ENCODE peak calls at places on chromosomes 7 and 10, in six cellular contexts. N is brain microvascular endothelial cell; G is CD8-positive, alpha-beta T cell; X is MM.1S; O is HTR-8/SVneo; M is Karpas-422. D is an unnamed sample.

GRCh38 chr7:33716581-33717477 is 188.5 kb upstream of the BMPER start:
- DNase-seq in N (peak; percentile 41), G (no peak), X (peak; percentile 63), O (peak; percentile 44), M (peak; percentile 63), D (no peak)

GRCh38 chr10:99457808-99458207 is 27.4 kb upstream of the GOT1 start:
- DNase-seq in N (peak; percentile 19), G (no peak), X (no peak), O (no peak), M (no peak), D (no peak)

GRCh38 chr10:101772017-101772894 is 3.7 kb downstream of the FGF8 start:
- DNase-seq in N (no peak), G (no peak), X (no peak), O (no peak), M (no peak), D (no peak)

GRCh38 chr10:35083242-35083641 is 6.9 kb downstream of the CUL2 start:
- DNase-seq in N (no peak), G (no peak), X (no peak), O (no peak), M (no peak), D (no peak)

GRCh38 chr7:138776156-138776833 is 21.5 kb upstream of the TMEM213 start:
- DNase-seq in N (no peak), G (no peak), X (no peak), O (no peak), M (no peak), D (no peak)

GRCh38 chr7:137697026-137697425 is 149.7 kb downstream of the DGKI start:
- DNase-seq in N (no peak), G (no peak), X (no peak), O (no peak), M (no peak), D (no peak)

GRCh38 chr10:2610946-2611345 is 456.4 kb upstream of the PFKP start:
- DNase-seq in N (no peak), G (no peak), X (no peak), O (no peak), M (no peak), D (no peak)

GRCh38 chr10:124636271-124636993 is 107.7 kb downstream of the FAM53B start:
- DNase-seq in N (no peak), G (peak; percentile 75), X (no peak), O (no peak), M (no peak), D (no peak)

GRCh38 chr10:125316436-125316835 is 156.1 kb upstream of the CTBP2 start:
- DNase-seq in N (no peak), G (no peak), X (no peak), O (no peak), M (no peak), D (no peak)

GRCh38 chr10:57579926-57580325 is 687.8 kb downstream of the IPMK start:
- DNase-seq in N (peak; percentile 7), G (no peak), X (peak; percentile 48), O (peak; percentile 2), M (peak; percentile 57), D (no peak)

GRCh38 chr7:32299133-32299702 is 191.0 kb downstream of the LSM5 start:
- DNase-seq in N (no peak), G (no peak), X (no peak), O (peak; percentile 15), M (no peak), D (no peak)

GRCh38 chr7:105141068-105141467 is 127.1 kb downstream of the KMT2E start:
- DNase-seq in N (peak; percentile 28), G (no peak), X (no peak), O (peak; percentile 18), M (peak; percentile 54), D (no peak)

GRCh38 chr10:133278577-133279265 is 2.1 kb upstream of the ADAM8 start:
- DNase-seq in N (peak; percentile 42), G (peak; percentile 75), X (peak; percentile 91), O (peak; percentile 70), M (no peak), D (peak; percentile 58)

GRCh38 chr10:66941491-66941890 is 15.7 kb downstream of the LRRTM3 start:
- DNase-seq in N (no peak), G (no peak), X (no peak), O (no peak), M (peak; percentile 49), D (no peak)

GRCh38 chr10:91689731-91690168 is 56.9 kb upstream of the PPP1R3C start:
- DNase-seq in N (no peak), G (no peak), X (no peak), O (no peak), M (no peak), D (no peak)

GRCh38 chr7:130488376-130489139 is 3.3 kb upstream of the MEST start:
- DNase-seq in N (no peak), G (no peak), X (no peak), O (no peak), M (no peak), D (no peak)

GRCh38 chr10:118811675-118812392 is 57.1 kb upstream of the CACUL1 start:
- DNase-seq in N (no peak), G (no peak), X (no peak), O (no peak), M (no peak), D (no peak)

GRCh38 chr7:75931676-75932075 is 16.7 kb downstream of the POR start:
- DNase-seq in N (no peak), G (no peak), X (no peak), O (no peak), M (no peak), D (no peak)

GRCh38 chr10:52314822-52315552 is 906 bp downstream of the DKK1 start:
- DNase-seq in N (peak; percentile 56), G (no peak), X (peak; percentile 27), O (no peak), M (no peak), D (no peak)

GRCh38 chr7:8284606-8285005 is 22.6 kb upstream of the ICA1 start:
- DNase-seq in N (no peak), G (no peak), X (no peak), O (no peak), M (no peak), D (no peak)

GRCh38 chr10:73793456-73793855 is 8.1 kb downstream of the ZSWIM8 start:
- DNase-seq in N (no peak), G (no peak), X (no peak), O (no peak), M (no peak), D (no peak)

D was measured in CD8-positive, alpha-beta memory T cell.